ENCODE peak calls at places on chromosome 21, in four cellular contexts. S, O, Y and L are unnamed samples.

GRCh38 chr21:34599534-34600101 is 15.3 kb downstream of the RCAN1 start:
- DNase-seq in S (no peak), O (no peak), Y (no peak), L (no peak)

GRCh38 chr21:18545908-18546307 is 142.3 kb upstream of the TMPRSS15 start:
- DNase-seq in S (no peak), O (no peak), Y (no peak), L (no peak)

GRCh38 chr21:43664358-43664757 is 5.0 kb downstream of the RRP1B start:
- DNase-seq in S (no peak), O (no peak), Y (no peak), L (no peak)

GRCh38 chr21:34229361-34229760 is 134.4 kb upstream of the KCNE2 start:
- DNase-seq in S (no peak), O (no peak), Y (no peak), L (no peak)

GRCh38 chr21:38766987-38767722 is 38.6 kb upstream of the ETS2 start:
- DNase-seq in S (no peak), O (peak), Y (no peak), L (no peak)

GRCh38 chr21:31557421-31557955 is 102.0 kb upstream of the SOD1 start:
- DNase-seq in S (no peak), O (peak), Y (no peak), L (no peak)

GRCh38 chr21:26965567-26966359 is 1.1 kb downstream of the ADAMTS5 start:
- DNase-seq in S (no peak), O (no peak), Y (no peak), L (peak)

GRCh38 chr21:32463367-32463766 is 50.9 kb downstream of the EVA1C start:
- DNase-seq in S (no peak), O (no peak), Y (no peak), L (no peak)

GRCh38 chr21:33025471-33026298 is at the start of gene OLIG2:
- DNase-seq in S (no peak), O (no peak), Y (no peak), L (no peak)

GRCh38 chr21:31931644-31932469 is 59.0 kb downstream of the HUNK start:
- DNase-seq in S (no peak), O (no peak), Y (no peak), L (no peak)

GRCh38 chr21:42939581-42940413 is 14.4 kb upstream of the ERVH48-1 start:
- DNase-seq in S (no peak), O (no peak), Y (peak), L (peak)

GRCh38 chr21:15367061-15367626 is 302.3 kb upstream of the NRIP1 start:
- DNase-seq in S (no peak), O (no peak), Y (no peak), L (no peak)

GRCh38 chr21:27571706-27572105 is 604.8 kb upstream of the ADAMTS5 start:
- DNase-seq in S (no peak), O (no peak), Y (no peak), L (no peak)

GRCh38 chr21:17613242-17613676 is 558 bp upstream of the BTG3 start:
- DNase-seq in S (peak), O (no peak), Y (peak), L (peak)

GRCh38 chr21:34034369-34035014 is 38.9 kb upstream of the MRPS6 start:
- DNase-seq in S (no peak), O (no peak), Y (no peak), L (no peak)

GRCh38 chr21:17802568-17802967 is 16.6 kb downstream of the C21orf91 start:
- DNase-seq in S (no peak), O (no peak), Y (no peak), L (no peak)

GRCh38 chr21:42652527-42653491 is 612 bp upstream of the PDE9A start:
- DNase-seq in S (no peak), O (no peak), Y (no peak), L (no peak)

GRCh38 chr21:39452207-39452964 is 616 bp downstream of the SH3BGR start:
- DNase-seq in S (no peak), O (no peak), Y (no peak), L (no peak)

GRCh38 chr21:38988211-38989096 is 182.7 kb downstream of the ETS2 start:
- DNase-seq in S (no peak), O (no peak), Y (peak), L (no peak)

GRCh38 chr21:21163904-21164303 is 165.7 kb downstream of the NCAM2 start:
- DNase-seq in S (no peak), O (no peak), Y (peak), L (no peak)

GRCh38 chr21:16573581-16573980 is 843.8 kb downstream of the USP25 start:
- DNase-seq in S (no peak), O (no peak), Y (no peak), L (no peak)

GRCh38 chr21:16578912-16579311 is 849.1 kb downstream of the USP25 start:
- DNase-seq in S (no peak), O (no peak), Y (no peak), L (no peak)

GRCh38 chr21:16583567-16583966 is 853.8 kb downstream of the USP25 start:
- DNase-seq in S (no peak), O (no peak), Y (no peak), L (no peak)

GRCh38 chr21:16580661-16581060 is 850.9 kb downstream of the USP25 start:
- DNase-seq in S (no peak), O (no peak), Y (no peak), L (no peak)

GRCh38 chr21:16579538-16579937 is 849.8 kb downstream of the USP25 start:
- DNase-seq in S (no peak), O (no peak), Y (no peak), L (no peak)
- H3K4me3 ChIP-seq in S (no peak), O (no peak), Y (no peak), L (no peak)

DNA sequence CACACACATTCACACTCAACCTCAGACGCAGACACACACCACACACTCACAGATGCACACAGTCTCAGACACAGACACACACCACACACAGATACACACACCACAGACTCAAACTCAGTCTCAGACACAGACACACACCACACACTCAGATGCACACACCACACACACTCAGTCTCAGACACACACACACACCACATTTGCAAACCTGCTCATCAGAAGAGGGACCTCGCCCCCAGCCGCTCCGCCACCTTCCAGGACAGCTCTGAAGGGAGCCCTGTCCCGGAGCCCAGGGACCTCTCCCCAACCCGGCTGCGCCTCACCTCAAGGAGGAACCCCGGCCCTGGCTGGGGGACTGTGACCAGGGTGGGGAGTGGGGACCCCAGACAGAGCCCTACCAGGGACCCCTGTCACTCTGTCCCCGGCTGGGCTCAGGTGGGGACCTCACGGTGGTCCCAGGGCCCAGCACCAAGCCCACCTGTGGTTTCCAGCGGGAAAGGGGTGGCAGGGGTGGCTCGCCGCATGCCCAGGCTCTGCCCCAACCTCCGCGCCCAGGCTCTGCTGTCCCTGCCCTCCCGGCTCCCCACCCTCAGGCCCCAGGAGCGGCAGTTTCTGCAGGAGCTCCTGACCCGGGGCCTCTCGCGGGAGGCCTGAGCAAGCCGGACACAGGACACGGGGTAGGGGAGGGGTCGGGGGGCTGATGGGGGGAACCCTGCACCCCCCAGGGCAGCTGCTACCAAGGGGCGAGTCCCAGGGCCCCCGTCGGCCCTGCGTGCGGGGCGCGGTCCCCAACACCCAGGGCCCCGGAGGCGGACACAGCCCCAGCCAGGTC is 701 bp upstream of the COL6A2 start:
- DNase-seq in S (no peak), O (peak), Y (peak), L (peak)
- H3K4me3 ChIP-seq in S (peak), O (no peak), Y (no peak), L (peak)

DNA sequence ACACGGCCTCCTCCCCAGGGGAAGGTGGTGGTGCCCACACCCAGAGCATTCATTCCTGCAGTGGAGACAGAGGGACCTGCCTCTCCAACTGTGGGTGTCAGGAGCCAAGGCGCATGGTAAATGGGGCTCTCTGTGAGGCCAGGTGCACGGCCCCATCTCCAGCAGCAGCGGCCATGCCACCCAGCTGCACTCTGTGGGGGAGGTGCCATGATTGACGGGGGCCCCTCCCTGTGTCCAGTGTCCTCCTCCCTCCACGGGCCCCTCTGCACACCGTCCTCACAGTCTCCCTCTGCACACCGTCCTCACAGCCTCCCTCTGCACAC is 83.6 kb upstream of the COL6A1 start:
- DNase-seq in S (no peak), O (no peak), Y (no peak), L (no peak)
- H3K4me3 ChIP-seq in S (no peak), O (no peak), Y (no peak), L (no peak)

DNA sequence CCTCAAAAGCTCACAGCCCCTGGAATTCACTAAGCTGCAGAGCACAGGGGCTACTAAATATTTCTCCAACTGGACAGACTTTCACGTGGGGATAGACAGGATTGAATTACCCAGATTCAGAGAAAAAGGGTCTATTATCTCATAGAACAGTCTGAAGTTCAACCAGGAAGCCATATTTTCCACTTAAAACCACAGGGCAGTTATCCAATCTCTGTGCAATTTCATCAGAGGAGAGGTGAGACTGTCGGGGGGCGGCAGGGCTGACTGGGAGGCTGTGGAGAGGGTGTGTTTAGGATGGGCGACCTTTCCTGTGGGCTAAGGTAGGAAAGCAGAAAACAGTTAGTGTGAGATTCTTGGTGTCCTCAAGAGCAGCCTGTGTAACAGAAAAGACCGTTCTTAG is 124.5 kb downstream of the RIPK4 start:
- DNase-seq in S (no peak), O (no peak), Y (no peak), L (no peak)
- H3K4me3 ChIP-seq in S (no peak), O (no peak), Y (no peak), L (no peak)